ENCODE peak calls at places on chromosomes 2 and 18, in seven cellular contexts. W, H, G, Z, D, Q and S are unnamed samples.

GRCh38 chr2:197885587-197885986 is 81.2 kb downstream of the PLCL1 start:
- DNase-seq in Q (no peak), W (no peak), D (no peak), G (no peak), Z (no peak), H (no peak), S (no peak)

GRCh38 chr2:235345745-235346144 is 148.1 kb upstream of the AGAP1 start:
- DNase-seq in Z (no peak), D (no peak), W (no peak), Q (no peak), H (no peak), G (no peak), S (no peak)

GRCh38 chr2:68784849-68785248 is 50.2 kb downstream of the ARHGAP25 start:
- DNase-seq in Q (no peak), H (no peak), W (no peak), Z (no peak), G (no peak), D (no peak), S (no peak)

GRCh38 chr18:5630057-5630765 is 86.4 kb upstream of the EPB41L3 start:
- DNase-seq in W (peak; percentile 81), D (peak; percentile 67), Q (no peak), H (peak; percentile 91), Z (peak; percentile 69), G (peak; percentile 16), S (no peak)

GRCh38 chr18:12628706-12629702 is 28.9 kb downstream of the SPIRE1 start:
- DNase-seq in D (no peak), W (no peak), G (no peak), Q (peak; percentile 71), Z (no peak), H (no peak), S (peak; percentile 91)

GRCh38 chr2:102686479-102687439 is 67.4 kb downstream of the SLC9A2 start:
- DNase-seq in Z (no peak), G (no peak), D (no peak), W (no peak), Q (no peak), H (no peak), S (no peak)

GRCh38 chr2:238174701-238175100 is 15.9 kb downstream of the ERFE start:
- DNase-seq in H (no peak), W (no peak), G (peak; percentile 56), Z (no peak), Q (no peak), D (no peak), S (no peak)

GRCh38 chr2:143607446-143608110 is 478.4 kb downstream of the ARHGAP15 start:
- DNase-seq in Z (no peak), H (no peak), G (no peak), W (no peak), D (no peak), Q (no peak), S (peak; percentile 2)

GRCh38 chr2:236960516-236960915 is 125.2 kb upstream of the COPS8 start:
- DNase-seq in Z (no peak), H (no peak), G (no peak), W (no peak), Q (no peak), D (no peak), S (no peak)

GRCh38 chr2:41197781-41198180 is 745.9 kb upstream of the SLC8A1 start:
- DNase-seq in D (no peak), W (no peak), Z (no peak), Q (no peak), H (no peak), G (no peak), S (peak; percentile 13)

GRCh38 chr18:35415511-35416427 is 38.6 kb upstream of the ZNF396 start:
- DNase-seq in W (no peak), Z (no peak), H (no peak), D (no peak), G (no peak), Q (peak; percentile 26), S (peak; percentile 45)

GRCh38 chr2:26103752-26104151 is 69.1 kb upstream of the GAREM2 start:
- DNase-seq in Q (no peak), H (no peak), Z (no peak), D (no peak), W (no peak), G (no peak), S (no peak)

GRCh38 chr2:43766006-43766405 is 7.8 kb upstream of the DYNC2LI1 start:
- DNase-seq in W (no peak), D (no peak), H (no peak), G (no peak), Q (no peak), Z (no peak), S (no peak)

GRCh38 chr2:205680067-205680466 is 2.2 kb upstream of the NRP2 start:
- DNase-seq in G (peak; percentile 79), W (peak; percentile 66), H (no peak), D (peak; percentile 76), Q (peak; percentile 88), Z (no peak), S (peak; percentile 91)

GRCh38 chr2:178747767-178748166 is 59.5 kb downstream of the TTN start:
- DNase-seq in D (no peak), W (no peak), H (no peak), Z (no peak), Q (no peak), G (no peak), S (peak; percentile 9)

GRCh38 chr2:138267902-138268254 is 233.7 kb upstream of the SPOPL start:
- DNase-seq in G (no peak), Z (no peak), H (no peak), Q (no peak), D (no peak), W (no peak), S (no peak)

GRCh38 chr18:25557006-25557405 is 205.0 kb upstream of the ZNF521 start:
- DNase-seq in W (no peak), D (no peak), Q (no peak), G (no peak), H (no peak), Z (no peak), S (no peak)

GRCh38 chr2:54979645-54980044 is 70.6 kb downstream of the RTN4 start:
- DNase-seq in G (no peak), Q (peak; percentile 29), Z (no peak), D (no peak), W (no peak), H (no peak), S (no peak)

GRCh38 chr2:109615637-109616144 is 1.5 kb downstream of the SOWAHC start:
- DNase-seq in D (no peak), H (no peak), Z (no peak), G (no peak), W (no peak), Q (no peak), S (no peak)

GRCh38 chr2:105834931-105835330 is 90.2 kb downstream of the NCK2 start:
- DNase-seq in Z (no peak), G (no peak), Q (no peak), D (peak; percentile 52), W (no peak), H (no peak), S (no peak)

GRCh38 chr2:150133623-150134022 is 353.8 kb downstream of the RND3 start:
- DNase-seq in Q (peak; percentile 90), Z (no peak), H (no peak), G (peak; percentile 8), W (no peak), D (peak; percentile 95), S (peak; percentile 95)

GRCh38 chr18:48803951-48804855 is 146.6 kb downstream of the SMAD7 start:
- DNase-seq in W (peak; percentile 61), Q (no peak), D (no peak), Z (peak; percentile 15), H (peak; percentile 78), G (no peak), S (no peak)

GRCh38 chr18:33076601-33077000 is 303.8 kb upstream of the KLHL14 start:
- DNase-seq in G (no peak), H (no peak), D (no peak), Q (no peak), W (no peak), Z (no peak), S (no peak)

GRCh38 chr2:15560404-15560987 is 638 bp downstream of the NBAS start:
- DNase-seq in Q (peak; percentile 25), G (peak; percentile 38), Z (no peak), D (peak; percentile 8), W (no peak), H (no peak), S (peak; percentile 26)

GRCh38 chr2:7646661-7647060 is 729.4 kb downstream of the RNF144A start:
- DNase-seq in G (no peak), W (no peak), Q (peak; percentile 33), Z (no peak), D (no peak), H (no peak), S (no peak)

GRCh38 chr2:45008296-45009129 is 739 bp downstream of the SIX2 start:
- DNase-seq in G (no peak), Q (no peak), H (peak; percentile 74), D (no peak), Z (no peak), W (peak; percentile 64), S (no peak)
- H3K4me3 ChIP-seq in G (no peak overlapping the region), Q (peak overlapping the region; percentile 25), H (peak overlapping the region; percentile 25), D (peak overlapping the region; percentile 36), Z (peak overlapping the region; percentile 68), W (peak overlapping the region; percentile 65), S (peak overlapping the region; percentile 12)

GRCh38 chr2:203936949-203937348 is 386 bp downstream of the ICOS start:
- DNase-seq in W (no peak), G (no peak), D (no peak), Z (no peak), H (no peak), Q (no peak), S (no peak)

GRCh38 chr2:203935568-203935967 is 995 bp upstream of the ICOS start:
- DNase-seq in G (no peak), W (no peak), D (no peak), Q (no peak), Z (no peak), H (no peak), S (no peak)

GRCh38 chr2:203936535-203936934 is at the start of gene ICOS:
- DNase-seq in W (no peak), Q (no peak), D (no peak), Z (no peak), H (no peak), G (no peak), S (no peak)

GRCh38 chr2:203934006-203934632 is 2.4 kb upstream of the ICOS start:
- DNase-seq in Q (no peak), Z (no peak), D (no peak), W (no peak), G (no peak), H (no peak), S (no peak)

GRCh38 chr2:203934711-203935438 is 1.7 kb upstream of the ICOS start:
- DNase-seq in Z (no peak), H (no peak), G (no peak), D (no peak), W (no peak), Q (no peak), S (no peak)
- H3K4me3 ChIP-seq in Z (no peak overlapping the region), H (no peak overlapping the region), G (no peak overlapping the region), D (no peak overlapping the region), W (no peak overlapping the region), Q (no peak overlapping the region), S (no peak overlapping the region)

DNA sequence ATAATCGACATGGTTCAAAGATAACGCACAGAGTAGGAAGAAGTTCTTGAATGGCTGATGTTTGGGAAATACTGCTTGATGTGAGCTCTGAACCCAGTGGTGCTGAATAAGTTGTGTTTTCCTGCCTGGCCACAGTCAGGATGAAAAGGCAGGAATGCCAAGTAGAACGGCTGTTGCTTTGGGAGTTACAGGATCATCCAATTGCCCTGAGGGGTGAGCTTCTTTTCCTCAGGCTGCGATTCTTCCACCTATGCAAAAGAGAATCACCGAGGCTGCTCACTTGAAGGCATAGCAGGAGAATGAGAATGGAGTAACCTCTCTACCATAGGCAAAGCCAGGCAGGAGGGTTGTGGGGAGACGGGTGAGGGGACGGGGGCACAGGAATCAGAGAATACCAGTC is 14.4 kb upstream of the IGFBP2 start:
- DNase-seq in Z (no peak), W (no peak), D (no peak), H (no peak), Q (no peak), G (peak; percentile 22), S (no peak)
- H3K4me3 ChIP-seq in Z (no peak overlapping the region), W (no peak overlapping the region), D (no peak overlapping the region), H (no peak overlapping the region), Q (no peak overlapping the region), G (peak overlapping the region; percentile 14), S (no peak overlapping the region)

GRCh38 chr2:174846941-174847938 is 83.0 kb upstream of the CHRNA1 start:
- DNase-seq in D (no peak), W (no peak), Q (peak; percentile 89), Z (no peak), G (peak; percentile 62), H (no peak), S (peak; percentile 96)
- H3K4me3 ChIP-seq in D (no peak overlapping the region), W (no peak overlapping the region), Q (peak overlapping the region; percentile 55), Z (peak overlapping the region; percentile 57), G (peak overlapping the region; percentile 50), H (peak overlapping the region; percentile 75), S (peak overlapping the region; percentile 68)